ENCODE peak calls at places on chromosomes 12 and 14, in four cellular contexts. A, P, J and L are unnamed samples.

GRCh38 chr14:96844857-96845570 is 47.8 kb downstream of the VRK1 start:
- DNase-seq in P (no peak), J (no peak), A (no peak), L (no peak)

GRCh38 chr12:46825526-46826414 is at the start of gene SLC38A4:
- DNase-seq in P (no peak), J (peak; percentile 40), A (no peak), L (no peak)

GRCh38 chr14:98368214-98368613 is 903.8 kb downstream of the BCL11B start:
- DNase-seq in A (no peak), P (no peak), J (no peak), L (no peak)

GRCh38 chr14:90577661-90578282 is 180.9 kb downstream of the CALM1 start:
- DNase-seq in J (no peak), P (no peak), A (no peak), L (no peak)

GRCh38 chr14:24695265-24696241 is 61.6 kb upstream of the GZMB start:
- DNase-seq in A (no peak), P (no peak), J (no peak), L (no peak)

GRCh38 chr12:129185855-129186254 is 332.6 kb downstream of the GLT1D1 start:
- DNase-seq in P (no peak), J (no peak), A (no peak), L (no peak)

GRCh38 chr14:89270439-89271227 is 146.4 kb downstream of the FOXN3 start:
- DNase-seq in P (no peak), J (no peak), A (no peak), L (no peak)

GRCh38 chr12:57366315-57366714 is 64.5 kb downstream of the R3HDM2 start:
- DNase-seq in P (no peak), A (no peak), J (no peak), L (no peak)

GRCh38 chr12:15581006-15581405 is 208.2 kb downstream of the EPS8 start:
- DNase-seq in J (no peak), A (no peak), P (no peak), L (no peak)

GRCh38 chr12:93244514-93245077 is 133.1 kb upstream of the NUDT4 start:
- DNase-seq in P (no peak), J (no peak), A (no peak), L (no peak)

GRCh38 chr14:63039800-63040380 is 5.4 kb downstream of the KCNH5 start:
- DNase-seq in P (no peak), J (peak; percentile 31), A (no peak), L (peak; percentile 13)

GRCh38 chr12:124397399-124397679 is 102.4 kb downstream of the RFLNA start:
- DNase-seq in P (no peak), J (no peak), A (no peak), L (no peak)

GRCh38 chr12:70590051-70590450 is 47.2 kb downstream of the PTPRB start:
- DNase-seq in P (peak; percentile 62), A (peak; percentile 69), J (peak; percentile 49), L (peak; percentile 36)
- TF ChIP-seq TCF7L2 in P (no peak), A (no peak), J (no peak), L (no peak)

DNA sequence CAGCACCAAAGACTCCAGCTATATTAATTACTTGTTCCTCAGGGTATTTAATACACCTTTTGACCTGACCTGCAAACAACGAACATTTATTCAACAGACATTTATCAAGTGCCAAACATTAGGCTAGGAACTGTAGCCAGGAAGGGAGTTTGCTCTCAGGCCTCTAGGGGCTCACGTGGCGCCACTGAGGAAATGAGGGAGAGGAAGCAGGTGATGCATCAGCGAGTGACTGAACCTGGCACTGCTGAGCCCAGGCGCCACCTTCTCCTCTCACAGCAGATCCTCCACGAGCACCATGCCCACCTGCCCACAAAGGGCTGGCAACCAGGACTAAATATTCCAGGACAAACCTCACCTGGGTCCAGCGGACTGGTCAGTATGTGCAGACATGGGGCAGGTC is 50.2 kb downstream of the SETD3 start:
- DNase-seq in P (no peak), A (peak; percentile 17), J (no peak), L (no peak)
- H3K4me1 ChIP-seq in P (no peaks in the 10 kb centered on the region), A (no peaks in the 10 kb centered on the region), J (no peaks in the 10 kb centered on the region), L (no peaks in the 10 kb centered on the region)

GRCh38 chr12:6788972-6789905 is at the start of gene CD4:
- DNase-seq in P (no peak), A (no peak), J (no peak), L (no peak)
- H3K4me3 ChIP-seq in P (no peak within 1 kb of the TSS), A (no peak within 1 kb of the TSS), J (peak within 1 kb of the TSS; percentile 26), L (no peak within 1 kb of the TSS)

GRCh38 chr12:118055144-118055557 is 5.8 kb downstream of the WSB2 start:
- DNase-seq in J (peak; percentile 68), A (peak; percentile 52), P (no peak), L (no peak)
- TF ChIP-seq TCF7L2 in J (no peak), A (no peak), P (no peak), L (no peak)

GRCh38 chr12:69425417-69425816 is 44.8 kb upstream of the FRS2 start:
- DNase-seq in A (peak; percentile 16), P (no peak), J (no peak), L (no peak)
- H3K4me1 ChIP-seq in A (no peaks in the 10 kb centered on the region), P (no peaks in the 10 kb centered on the region), J (peaks cover 34% of the 10 kb centered on the region), L (no peaks in the 10 kb centered on the region)

GRCh38 chr14:58426819-58427288 is 477 bp downstream of the TIMM9 start:
- DNase-seq in A (peak; percentile 45), P (no peak), J (peak; percentile 56), L (no peak)

GRCh38 chr14:58428011-58428807 is 690 bp downstream of the KIAA0586 start:
- DNase-seq in J (peak; percentile 56), P (peak; percentile 33), A (peak; percentile 24), L (peak; percentile 32)

GRCh38 chr14:58427289-58428010 is at the start of the genes KIAA0586 and TIMM9:
- DNase-seq in P (peak; percentile 98), A (peak; percentile 84), J (peak; percentile 97), L (peak; percentile 90)

GRCh38 chr14:58430156-58430555 is 2.6 kb downstream of the KIAA0586 start:
- DNase-seq in J (no peak), A (no peak), P (no peak), L (no peak)
- H3K4me3 ChIP-seq in J (no peak overlapping the region), A (no peak overlapping the region), P (no peak overlapping the region), L (peak overlapping the region; percentile 91)

GRCh38 chr12:130609966-130610365 is 106.1 kb downstream of the RIMBP2 start:
- DNase-seq in P (no peak), J (no peak), A (no peak), L (no peak)
- TF ChIP-seq TCF7L2 in P (no peak), J (no peak), A (no peak), L (no peak)

GRCh38 chr14:101068958-101069549 is 165.5 kb upstream of the RTL1 start:
- DNase-seq in J (no peak), P (no peak), A (no peak), L (no peak)

GRCh38 chr14:101065246-101065645 is 161.7 kb upstream of the RTL1 start:
- DNase-seq in J (no peak), P (no peak), A (no peak), L (no peak)

GRCh38 chr14:101068293-101068957 is 164.9 kb upstream of the RTL1 start:
- DNase-seq in J (no peak), A (no peak), P (no peak), L (no peak)

GRCh38 chr14:101065696-101066694 is 162.5 kb upstream of the RTL1 start:
- DNase-seq in J (no peak), A (no peak), P (no peak), L (no peak)

GRCh38 chr14:101066826-101067508 is 163.4 kb upstream of the RTL1 start:
- DNase-seq in A (no peak), P (no peak), J (no peak), L (no peak)
- H3K4me1 ChIP-seq in A (no peaks in the 10 kb centered on the region), P (peaks cover under 1% of the 10 kb centered on the region), J (no peaks in the 10 kb centered on the region), L (peaks cover 12% of the 10 kb centered on the region)